ENCODE peak calls at places on chromosome 10, in five cellular contexts. T, S, R, Z and G are unnamed samples.

GRCh38 chr10:35480150-35480549 is 125.0 kb upstream of the GJD4 start:
- DNase-seq in T (no peak), S (no peak), R (no peak), Z (no peak), G (no peak)

GRCh38 chr10:77301305-77301730 is 336.3 kb downstream of the KCNMA1 start:
- DNase-seq in T (no peak), S (no peak), R (no peak), Z (no peak), G (no peak)

GRCh38 chr10:59865101-59865500 is 41.3 kb downstream of the CCDC6 start:
- DNase-seq in T (no peak), S (peak; percentile 73), R (no peak), Z (no peak), G (no peak)

GRCh38 chr10:98363188-98363587 is 51.8 kb downstream of the PYROXD2 start:
- DNase-seq in T (no peak), S (no peak), R (no peak), Z (no peak), G (no peak)

GRCh38 chr10:7046615-7047014 is 364.2 kb downstream of the SFMBT2 start:
- DNase-seq in T (no peak), S (no peak), R (no peak), Z (no peak), G (no peak)

GRCh38 chr10:29746080-29746797 is 111.5 kb upstream of the SVIL start:
- DNase-seq in T (no peak), S (no peak), R (no peak), Z (no peak), G (no peak)

GRCh38 chr10:6399241-6399701 is 180.8 kb downstream of the PRKCQ start:
- DNase-seq in T (no peak), S (no peak), R (no peak), Z (no peak), G (peak; percentile 17)

GRCh38 chr10:49281461-49281860 is 17.5 kb upstream of the C10orf71 start:
- DNase-seq in T (no peak), S (peak; percentile 62), R (no peak), Z (no peak), G (no peak)

GRCh38 chr10:116521424-116522305 is 24.1 kb upstream of the PNLIP start:
- DNase-seq in T (no peak), S (peak; percentile 76), R (no peak), Z (no peak), G (no peak)

GRCh38 chr10:75605096-75605495 is 173.7 kb downstream of the LRMDA start:
- DNase-seq in T (no peak), S (no peak), R (no peak), Z (no peak), G (no peak)

GRCh38 chr10:48314107-48314506 is 7.6 kb downstream of the MAPK8 start:
- DNase-seq in T (no peak), S (no peak), R (no peak), Z (no peak), G (no peak)

GRCh38 chr10:8061274-8062211 is 7.1 kb downstream of the GATA3 start:
- DNase-seq in T (no peak), S (no peak), R (no peak), Z (no peak), G (no peak)

GRCh38 chr10:3832022-3832786 is 47.2 kb upstream of the KLF6 start:
- DNase-seq in T (no peak), S (no peak), R (no peak), Z (no peak), G (no peak)

GRCh38 chr10:61733358-61733940 is 70.7 kb downstream of the CABCOCO1 start:
- DNase-seq in T (no peak), S (peak; percentile 72), R (no peak), Z (no peak), G (no peak)

GRCh38 chr10:55627526-55628170 is 733.4 kb downstream of the ZWINT start:
- DNase-seq in T (peak; percentile 23), S (no peak), R (no peak), Z (no peak), G (no peak)

GRCh38 chr10:75663947-75664664 is 232.7 kb downstream of the LRMDA start:
- DNase-seq in T (no peak), S (no peak), R (no peak), Z (no peak), G (no peak)

GRCh38 chr10:97759157-97759980 is 12.4 kb downstream of the SFRP5 start:
- DNase-seq in T (peak; percentile 87), S (peak; percentile 59), R (peak; percentile 49), Z (peak; percentile 38), G (peak; percentile 38)

GRCh38 chr10:60238408-60239100 is 151.1 kb downstream of the ANK3 start:
- DNase-seq in T (no peak), S (peak; percentile 89), R (no peak), Z (no peak), G (no peak)

GRCh38 chr10:28909875-28910274 is 232.6 kb downstream of the BAMBI start:
- DNase-seq in T (no peak), S (no peak), R (no peak), Z (no peak), G (no peak)

GRCh38 chr10:6322805-6323204 is 120.1 kb downstream of the PFKFB3 start:
- DNase-seq in T (no peak), S (no peak), R (no peak), Z (no peak), G (no peak)

GRCh38 chr10:90862908-90863514 is 5.2 kb upstream of the HTR7 start:
- DNase-seq in T (no peak), S (peak; percentile 48), R (no peak), Z (no peak), G (no peak)

GRCh38 chr10:75705426-75705825 is 274.0 kb downstream of the LRMDA start:
- DNase-seq in T (no peak), S (no peak), R (no peak), Z (no peak), G (no peak)

GRCh38 chr10:118209215-118209614 is 132.9 kb downstream of the FAM204A start:
- DNase-seq in T (no peak), S (no peak), R (no peak), Z (no peak), G (peak; percentile 16)

GRCh38 chr10:122252805-122253204 is 18.3 kb upstream of the BTBD16 start:
- DNase-seq in T (no peak), S (no peak), R (no peak), Z (no peak), G (no peak)

GRCh38 chr10:75019360-75019759 is 92.1 kb upstream of the SAMD8 start:
- DNase-seq in T (no peak), S (peak; percentile 78), R (no peak), Z (no peak), G (no peak)

GRCh38 chr10:30000802-30001571 is 58.4 kb downstream of the JCAD start:
- DNase-seq in T (no peak), S (peak; percentile 20), R (peak; percentile 32), Z (no peak), G (no peak)

GRCh38 chr10:60291354-60291930 is 98.2 kb downstream of the ANK3 start:
- DNase-seq in T (no peak), S (no peak), R (no peak), Z (no peak), G (no peak)

DNA sequence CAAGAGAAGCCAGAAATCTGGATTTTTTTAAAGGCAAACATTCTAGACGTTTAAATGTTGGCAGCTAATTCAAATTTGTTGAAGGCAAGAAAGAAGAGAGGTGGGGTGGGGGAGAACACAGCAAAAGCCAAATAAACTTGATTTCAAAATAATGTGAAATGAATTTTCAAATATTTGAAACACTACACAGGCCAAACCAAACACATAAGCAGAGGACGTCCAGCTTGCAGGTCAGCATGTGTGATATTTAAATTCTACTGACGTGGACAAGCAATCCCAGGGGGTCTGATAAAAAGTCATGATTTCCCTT is 1.9 kb downstream of the C10orf105 start:
- DNase-seq in T (no peak), S (no peak), R (no peak), Z (no peak), G (no peak)
- H3K27ac ChIP-seq in T (no peak overlapping the region), S (no peak overlapping the region), R (no peak overlapping the region), Z (peak overlapping the region; percentile 57), G (no peak overlapping the region)

GRCh38 chr10:121110369-121110768 is 259.2 kb downstream of the WDR11 start:
- DNase-seq in T (no peak), S (no peak), R (no peak), Z (no peak), G (no peak)

GRCh38 chr10:121112618-121113384 is 261.6 kb downstream of the WDR11 start:
- DNase-seq in T (no peak), S (no peak), R (no peak), Z (no peak), G (no peak)

GRCh38 chr10:121113906-121114305 is 262.7 kb downstream of the WDR11 start:
- DNase-seq in T (no peak), S (no peak), R (no peak), Z (no peak), G (no peak)

GRCh38 chr10:121115154-121115553 is 264.0 kb downstream of the WDR11 start:
- DNase-seq in T (no peak), S (no peak), R (no peak), Z (no peak), G (no peak)

DNA sequence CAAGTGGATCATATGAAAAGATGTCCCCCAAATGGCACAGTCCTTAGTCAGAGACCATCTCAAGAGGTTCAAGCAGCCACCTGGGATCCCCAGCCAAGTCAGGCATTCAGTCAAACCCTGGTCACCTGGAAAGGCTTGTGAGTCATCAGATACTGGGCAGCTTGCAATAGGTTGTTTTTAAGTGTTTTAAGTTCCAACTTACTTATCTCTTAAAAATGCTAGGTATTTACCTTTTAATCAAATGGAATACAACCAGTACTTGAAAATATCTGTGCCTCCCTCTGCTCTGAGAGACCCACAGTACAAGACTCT is 262.2 kb downstream of the WDR11 start:
- DNase-seq in T (no peak), S (no peak), R (no peak), Z (no peak), G (no peak)
- H3K27ac ChIP-seq in T (no peak overlapping the region), S (no peak overlapping the region), R (no peak overlapping the region), Z (no peak overlapping the region), G (no peak overlapping the region)

GRCh38 chr10:131978851-131979250 is 2.9 kb downstream of the BNIP3 start:
- DNase-seq in T (peak; percentile 56), S (no peak), R (no peak), Z (no peak), G (no peak)

GRCh38 chr10:131980757-131981428 is 830 bp downstream of the BNIP3 start:
- DNase-seq in T (peak; percentile 86), S (no peak), R (peak; percentile 20), Z (no peak), G (no peak)

GRCh38 chr10:131980321-131980720 is 1.4 kb downstream of the BNIP3 start:
- DNase-seq in T (no peak), S (no peak), R (no peak), Z (no peak), G (no peak)

GRCh38 chr10:131979336-131979735 is 2.4 kb downstream of the BNIP3 start:
- DNase-seq in T (peak; percentile 36), S (no peak), R (no peak), Z (no peak), G (no peak)

DNA sequence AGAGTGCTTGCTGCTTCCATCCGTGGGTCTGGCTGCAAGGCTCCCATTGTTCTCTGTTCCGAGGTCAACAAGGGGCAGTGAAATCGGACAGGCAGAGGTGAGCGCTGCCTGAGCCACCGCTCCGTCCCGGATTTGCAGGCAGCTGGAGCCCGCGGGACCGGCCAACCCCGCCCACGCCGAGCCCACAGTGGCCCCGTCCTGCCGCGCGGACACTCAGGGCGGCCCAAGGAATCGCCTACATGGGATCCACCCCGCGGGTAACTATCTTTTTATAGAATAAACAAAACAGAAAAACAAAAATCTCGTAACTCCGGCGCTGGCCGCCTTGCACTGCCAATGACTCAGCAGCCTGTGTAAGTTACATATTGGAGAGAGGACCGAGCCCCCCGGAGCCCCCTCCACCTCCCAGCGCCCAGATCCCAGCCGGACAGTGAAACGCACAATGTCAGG is 1.9 kb downstream of the BNIP3 start:
- DNase-seq in T (peak; percentile 83), S (no peak), R (peak; percentile 63), Z (no peak), G (peak; percentile 30)
- H3K27ac ChIP-seq in T (peak overlapping the region; percentile 85), S (no peak overlapping the region), R (peak overlapping the region; percentile 86), Z (no peak overlapping the region), G (peak overlapping the region; percentile 14)

GRCh38 chr10:95841711-95842498 is 65.9 kb upstream of the CC2D2B start:
- DNase-seq in T (no peak), S (peak; percentile 72), R (no peak), Z (no peak), G (no peak)
- H3K27ac ChIP-seq in T (no peak overlapping the region), S (no peak overlapping the region), R (no peak overlapping the region), Z (no peak overlapping the region), G (no peak overlapping the region)